ENCODE peak calls at places on chromosomes 1 and 21, in five cellular contexts. P is body of pancreas, L is A549, I is heart right ventricle, F is uterus. S is an unnamed sample.

GRCh38 chr1:99789715-99790114 is 23.3 kb upstream of the FRRS1 start:
- DNase-seq in P (no peak), L (no peak), I (no peak), F (no peak), S (no peak)

GRCh38 chr1:203584507-203584906 is 42.1 kb upstream of the ATP2B4 start:
- DNase-seq in P (no peak), L (no peak), I (no peak), F (no peak), S (no peak)

GRCh38 chr1:177351361-177352108 is 180.8 kb downstream of the BRINP2 start:
- DNase-seq in P (peak; percentile 17), L (no peak), I (no peak), F (no peak), S (no peak)

GRCh38 chr1:220880726-220881506 is 1.7 kb downstream of the HLX start:
- DNase-seq in P (peak; percentile 49), L (no peak), I (peak; percentile 68), F (peak; percentile 42), S (peak; percentile 81)

GRCh38 chr1:205344010-205344808 is 12.5 kb downstream of the KLHDC8A start:
- DNase-seq in P (peak; percentile 45), L (no peak), I (no peak), F (no peak), S (no peak)

GRCh38 chr21:14452031-14452778 is 69.3 kb upstream of the HSPA13 start:
- DNase-seq in P (no peak), L (no peak), I (no peak), F (no peak), S (no peak)

GRCh38 chr1:6080469-6080868 is 34.8 kb downstream of the KCNAB2 start:
- DNase-seq in P (no peak), L (no peak), I (no peak), F (no peak), S (no peak)

GRCh38 chr21:46112731-46113215 is 14.9 kb downstream of the COL6A2 start:
- DNase-seq in P (no peak), L (no peak), I (no peak), F (no peak), S (peak; percentile 49)

GRCh38 chr1:116033322-116033721 is 57.0 kb downstream of the SLC22A15 start:
- DNase-seq in P (no peak), L (no peak), I (no peak), F (no peak), S (no peak)

GRCh38 chr1:227889047-227889862 is 58.5 kb downstream of the WNT9A start:
- DNase-seq in P (peak; percentile 9), L (no peak), I (no peak), F (peak; percentile 17), S (peak; percentile 58)

GRCh38 chr1:211825990-211826389 is 4.6 kb downstream of the LPGAT1 start:
- DNase-seq in P (no peak), L (no peak), I (no peak), F (no peak), S (no peak)

GRCh38 chr1:223413216-223413615 is 20.0 kb downstream of the CCDC185 start:
- DNase-seq in P (no peak), L (no peak), I (no peak), F (no peak), S (no peak)

GRCh38 chr1:244730153-244730933 is 77.4 kb downstream of the DESI2 start:
- DNase-seq in P (peak; percentile 58), L (no peak), I (peak; percentile 42), F (peak; percentile 43), S (no peak)

GRCh38 chr1:40032240-40032891 is 8.2 kb upstream of the CAP1 start:
- DNase-seq in P (peak; percentile 61), L (peak; percentile 40), I (no peak), F (peak; percentile 26), S (peak; percentile 69)

GRCh38 chr1:40803447-40803846 is 19.9 kb downstream of the KCNQ4 start:
- DNase-seq in P (no peak), L (no peak), I (no peak), F (no peak), S (no peak)

GRCh38 chr1:44464361-44464760 is 59.3 kb downstream of the RNF220 start:
- DNase-seq in P (no peak), L (no peak), I (no peak), F (no peak), S (no peak)

GRCh38 chr1:203935286-203935685 is 73.9 kb downstream of the SNRPE start:
- DNase-seq in P (no peak), L (no peak), I (no peak), F (no peak), S (no peak)

GRCh38 chr21:46322351-46323226 is 1.1 kb downstream of the C21orf58 start:
- DNase-seq in P (no peak), L (no peak), I (no peak), F (no peak), S (no peak)

GRCh38 chr1:37667023-37667769 is 25.1 kb upstream of the CDCA8 start:
- DNase-seq in P (no peak), L (no peak), I (no peak), F (peak; percentile 52), S (no peak)

GRCh38 chr1:16006552-16007485 is 2.8 kb downstream of the SRARP start:
- DNase-seq in P (no peak), L (no peak), I (no peak), F (no peak), S (no peak)

GRCh38 chr1:13950637-13951036 is 250.6 kb downstream of the PRDM2 start:
- DNase-seq in P (no peak), L (no peak), I (no peak), F (no peak), S (peak; percentile 26)

GRCh38 chr1:20723537-20724363 is 5.9 kb upstream of the KIF17 start:
- DNase-seq in P (no peak), L (no peak), I (no peak), F (peak; percentile 8), S (no peak)

GRCh38 chr1:200877839-200878551 is 5.2 kb downstream of the GPR25 start:
- DNase-seq in P (no peak), L (no peak), I (no peak), F (no peak), S (peak; percentile 40)

DNA sequence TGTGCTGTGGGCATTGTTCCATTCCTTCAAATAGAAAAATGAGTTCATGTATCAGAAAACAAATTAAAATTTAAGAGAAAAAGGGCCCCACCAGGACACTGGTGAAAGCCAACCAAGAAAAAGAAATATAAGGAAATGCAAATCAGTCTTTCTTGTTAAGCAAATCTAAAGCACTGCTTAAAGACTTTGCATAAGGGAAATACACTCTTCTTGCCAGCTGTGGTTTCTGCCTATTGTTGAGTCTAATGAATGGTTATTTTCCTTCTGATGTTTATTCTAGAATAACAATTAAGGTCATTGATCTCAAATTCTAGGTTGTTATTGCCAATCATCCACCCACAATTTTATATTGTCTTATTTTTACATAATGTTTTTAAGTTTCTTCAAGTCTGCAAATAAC is 158.6 kb upstream of the SNX7 start:
- DNase-seq in P (no peak), L (no peak), I (no peak), F (no peak), S (no peak)
- H3K9me3 ChIP-seq in P (no peaks in the 10 kb centered on the region), L (no peaks in the 10 kb centered on the region), I (peaks cover 32% of the 10 kb centered on the region), F (no peaks in the 10 kb centered on the region), S (no peaks in the 10 kb centered on the region)

DNA sequence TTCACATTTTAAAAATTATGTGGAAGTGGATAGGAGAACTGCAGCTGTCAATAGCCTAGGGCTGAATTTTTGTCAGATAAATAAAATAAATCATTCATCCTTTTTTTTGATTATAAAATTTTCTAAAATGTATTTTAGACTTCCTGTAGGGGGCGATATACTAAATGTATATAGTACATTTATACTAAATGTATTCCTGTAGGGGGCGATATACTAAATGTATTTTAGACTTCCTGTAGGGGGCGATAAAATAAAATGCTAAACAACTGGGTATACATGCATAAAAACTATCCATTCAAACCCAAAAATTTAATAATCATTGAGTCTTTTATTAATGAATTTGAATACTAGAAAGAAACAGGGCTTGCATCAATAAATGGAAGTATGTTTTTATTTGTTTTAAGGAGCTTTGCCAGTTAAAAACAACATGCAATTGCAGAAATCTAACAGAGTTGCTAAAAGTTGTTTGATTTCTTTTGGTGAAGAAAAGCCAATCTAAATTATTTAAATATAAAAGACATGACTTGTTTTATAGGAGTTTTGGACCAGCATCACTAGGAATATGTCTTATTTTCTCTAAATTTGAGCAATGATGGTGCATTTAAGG is 31.4 kb downstream of the CLCA1 start:
- DNase-seq in P (no peak), L (no peak), I (no peak), F (no peak), S (no peak)
- TF ChIP-seq CTCF in P (peak; percentile 90), L (peak; percentile 73), I (peak; percentile 66), F (peak; percentile 53), S (peak; percentile 75)

GRCh38 chr21:28605138-28605537 is 387.5 kb downstream of the LTN1 start:
- DNase-seq in P (no peak), L (no peak), I (no peak), F (no peak), S (no peak)

GRCh38 chr21:28601708-28602107 is 391.0 kb downstream of the LTN1 start:
- DNase-seq in P (no peak), L (no peak), I (no peak), F (no peak), S (no peak)

GRCh38 chr21:28598214-28598613 is 394.5 kb downstream of the LTN1 start:
- DNase-seq in P (no peak), L (no peak), I (no peak), F (no peak), S (no peak)

GRCh38 chr21:28607545-28607944 is 385.1 kb downstream of the LTN1 start:
- DNase-seq in P (no peak), L (no peak), I (no peak), F (no peak), S (no peak)

DNA sequence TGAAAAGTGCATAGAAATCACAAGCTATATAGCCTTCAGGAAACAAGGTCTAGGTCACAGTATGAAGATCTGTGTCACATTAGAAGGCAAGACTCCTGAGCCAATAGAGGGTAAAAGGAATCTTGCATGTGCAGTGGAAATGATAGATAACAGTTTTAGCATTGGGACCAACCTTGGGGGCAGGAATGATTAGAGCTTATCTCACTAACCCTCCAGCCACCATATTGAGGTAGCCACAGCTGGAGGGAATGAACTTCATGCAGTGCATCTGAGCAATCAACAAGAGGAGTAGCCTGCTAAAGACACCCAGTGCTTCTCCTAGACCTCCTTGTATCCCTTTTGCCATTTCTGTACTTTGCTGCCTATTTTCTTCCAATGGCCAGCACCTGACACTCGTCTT is 390.1 kb downstream of the LTN1 start:
- DNase-seq in P (no peak), L (no peak), I (no peak), F (no peak), S (no peak)
- H3K9me3 ChIP-seq in P (no peaks in the 10 kb centered on the region), L (no peaks in the 10 kb centered on the region), I (peaks cover 19% of the 10 kb centered on the region), F (no peaks in the 10 kb centered on the region), S (no peaks in the 10 kb centered on the region)

DNA sequence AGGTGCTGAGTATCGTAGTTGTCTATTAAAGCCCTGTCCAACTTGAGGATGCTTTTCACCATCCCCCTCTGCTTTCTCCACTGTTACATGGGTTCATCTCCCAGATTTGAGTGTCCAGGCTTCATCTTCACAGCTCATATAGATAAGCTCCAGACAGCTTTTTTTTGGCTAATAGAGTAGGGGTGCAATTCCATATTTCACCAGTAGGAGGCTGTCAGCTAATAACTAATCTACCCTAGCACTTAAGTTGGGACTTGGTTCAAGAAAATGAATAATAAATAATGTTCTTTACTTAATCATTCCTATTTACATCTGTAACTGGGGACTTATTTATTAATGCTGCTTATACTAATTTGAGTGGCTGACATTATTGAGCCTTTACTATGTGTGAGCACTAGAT is 124.5 kb downstream of the IGSF21 start:
- DNase-seq in P (no peak), L (no peak), I (no peak), F (no peak), S (no peak)
- TF ChIP-seq CTCF in P (no peak), L (no peak), I (no peak), F (no peak), S (no peak)

S was measured in right atrium auricular region.